ENCODE peak calls at places on chromosomes 16 and 17, in four cellular contexts. H, F, M and V are unnamed samples.

GRCh38 chr16:19344224-19344801 is 58.8 kb downstream of the CLEC19A start:
- DNase-seq in F (no peak), H (no peak), M (no peak), V (no peak)

GRCh38 chr17:2137342-2138098 is 82.6 kb downstream of the HIC1 start:
- DNase-seq in H (peak; percentile 39), F (no peak), M (peak; percentile 41), V (peak; percentile 83)

GRCh38 chr16:14436410-14436955 is 193.6 kb downstream of the PARN start:
- DNase-seq in F (no peak), H (no peak), M (no peak), V (no peak)

GRCh38 chr17:31392856-31393748 is 1.6 kb downstream of the RAB11FIP4 start:
- DNase-seq in M (no peak), F (no peak), H (no peak), V (no peak)

GRCh38 chr17:27380551-27380950 is 75.7 kb upstream of the KSR1 start:
- DNase-seq in H (no peak), M (no peak), F (no peak), V (peak; percentile 47)

GRCh38 chr16:10941127-10941933 is 938 bp downstream of the DEXI start:
- DNase-seq in H (peak; percentile 45), M (no peak), F (no peak), V (no peak)

GRCh38 chr17:78379134-78379497 is 667 bp downstream of the PGS1 start:
- DNase-seq in H (peak; percentile 71), F (no peak), M (no peak), V (no peak)

GRCh38 chr17:11278186-11278983 is 37.4 kb downstream of the SHISA6 start:
- DNase-seq in H (no peak), M (no peak), F (no peak), V (no peak)

GRCh38 chr17:73436966-73437365 is 125.2 kb upstream of the CDC42EP4 start:
- DNase-seq in F (no peak), M (no peak), H (no peak), V (no peak)

GRCh38 chr17:78674156-78674555 is 97.0 kb upstream of the DNAH17 start:
- DNase-seq in H (no peak), M (no peak), F (no peak), V (no peak)

GRCh38 chr16:51637744-51638100 is 486.7 kb upstream of the SALL1 start:
- DNase-seq in H (no peak), F (no peak), M (no peak), V (no peak)

DNA sequence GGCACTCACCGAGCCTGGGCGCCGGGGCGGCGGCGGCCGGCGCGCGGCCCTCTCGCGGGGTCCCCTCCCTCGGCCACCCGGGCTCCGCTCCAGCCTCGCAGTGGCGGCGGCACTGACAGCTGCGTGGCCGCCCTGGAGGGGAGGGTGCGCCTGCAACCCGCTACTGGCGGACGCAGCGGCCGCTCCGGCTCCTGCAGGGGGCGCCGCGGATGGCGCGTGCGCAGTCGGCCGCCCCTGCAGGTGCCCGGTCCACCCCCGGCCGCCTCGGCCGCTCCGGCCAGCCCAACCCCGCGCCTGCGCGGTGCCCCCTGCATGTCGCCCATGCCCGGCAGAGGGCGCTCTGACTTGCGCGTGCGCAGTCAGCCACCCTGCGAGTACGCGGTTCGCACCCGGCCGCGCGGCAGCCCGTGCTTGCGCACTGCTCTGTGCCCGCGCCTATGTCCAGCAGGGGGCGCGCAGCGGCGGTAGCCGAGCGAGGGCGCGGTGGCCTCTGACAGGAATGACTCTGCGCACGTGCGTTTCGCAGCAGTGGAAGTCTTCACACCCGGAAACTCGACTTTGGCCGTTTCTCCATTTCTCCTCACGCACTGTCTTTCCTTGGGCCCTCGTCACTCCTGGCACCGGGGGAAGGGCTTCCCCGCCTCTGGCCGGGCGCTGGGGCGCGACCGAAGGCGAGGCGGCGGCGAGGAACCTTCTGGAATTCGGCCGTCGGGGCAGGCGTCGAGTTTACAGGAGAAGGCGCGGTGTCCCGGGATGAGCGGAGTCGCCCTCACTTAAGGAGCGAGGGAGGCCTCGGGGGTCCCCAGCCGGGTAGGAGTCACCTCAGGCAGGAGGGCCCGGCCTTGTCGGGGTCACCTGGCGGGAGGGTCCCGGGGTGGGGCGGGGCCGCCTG is at the start of gene ABCA3:
- DNase-seq in H (peak; percentile 94), M (peak; percentile 82), F (peak; percentile 86), V (peak; percentile 97)
- H3K27me3 ChIP-seq in H (peaks cover 9% of the 10 kb centered on the region), M (no peaks in the 10 kb centered on the region), F (no peaks in the 10 kb centered on the region), V (no peaks in the 10 kb centered on the region)

GRCh38 chr17:44969144-44969780 is 1.2 kb upstream of the C1QL1 start:
- DNase-seq in F (no peak), H (no peak), M (no peak), V (no peak)
- H3K27me3 ChIP-seq in F (peaks cover 37% of the 10 kb centered on the region), H (peaks cover 39% of the 10 kb centered on the region), M (peaks cover 23% of the 10 kb centered on the region), V (peaks cover 49% of the 10 kb centered on the region)

DNA sequence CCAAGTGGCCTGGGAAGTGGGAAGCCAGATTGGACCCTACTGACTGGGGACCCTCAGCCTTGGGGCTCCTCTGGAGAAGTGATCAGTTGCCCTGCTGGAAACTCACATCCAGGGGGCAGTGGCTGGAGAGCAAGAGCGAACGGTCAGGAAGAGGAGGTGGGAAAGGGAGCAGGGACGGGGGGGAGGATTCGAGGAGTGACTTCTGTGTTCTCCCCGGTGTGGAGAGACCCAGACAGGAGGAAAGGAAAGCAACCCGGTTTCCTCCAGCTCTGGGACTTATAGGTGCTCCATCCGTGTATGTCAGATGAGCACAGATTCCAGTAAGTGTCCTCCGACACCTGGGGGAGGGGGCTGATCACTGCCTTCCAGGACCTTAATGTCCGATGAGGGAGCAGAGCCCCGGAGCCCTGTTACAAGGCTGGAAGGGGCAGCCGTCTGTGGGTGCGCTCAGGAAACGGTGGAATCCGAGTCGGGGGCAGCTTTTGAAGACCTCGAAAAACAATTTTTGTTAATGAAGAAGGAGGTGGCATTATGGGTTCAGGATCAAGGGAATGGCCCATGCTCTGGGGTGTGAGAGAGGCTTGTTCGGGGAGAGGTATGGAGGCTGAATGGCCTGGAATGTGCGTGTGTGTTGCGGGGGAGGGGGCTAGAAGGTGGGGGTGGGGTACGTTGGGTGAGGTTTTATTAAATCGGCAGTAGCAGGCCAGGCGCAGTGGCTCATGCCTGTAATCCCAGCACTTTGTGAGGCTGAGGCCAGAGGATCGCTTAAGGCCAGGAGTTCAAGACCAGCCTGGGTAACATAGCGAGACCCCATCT is 34.8 kb upstream of the NDRG4 start:
- DNase-seq in H (peak; percentile 13), F (no peak), M (peak; percentile 47), V (peak; percentile 65)
- H3K27me3 ChIP-seq in H (peaks cover 43% of the 10 kb centered on the region), F (peaks cover 27% of the 10 kb centered on the region), M (no peaks in the 10 kb centered on the region), V (peaks cover 2% of the 10 kb centered on the region)

GRCh38 chr16:47965439-47965838 is 190.4 kb downstream of the ABCC12 start:
- DNase-seq in H (no peak), M (no peak), F (no peak), V (no peak)
- H3K27me3 ChIP-seq in H (peaks cover 4% of the 10 kb centered on the region), M (no peaks in the 10 kb centered on the region), F (no peaks in the 10 kb centered on the region), V (no peaks in the 10 kb centered on the region)

DNA sequence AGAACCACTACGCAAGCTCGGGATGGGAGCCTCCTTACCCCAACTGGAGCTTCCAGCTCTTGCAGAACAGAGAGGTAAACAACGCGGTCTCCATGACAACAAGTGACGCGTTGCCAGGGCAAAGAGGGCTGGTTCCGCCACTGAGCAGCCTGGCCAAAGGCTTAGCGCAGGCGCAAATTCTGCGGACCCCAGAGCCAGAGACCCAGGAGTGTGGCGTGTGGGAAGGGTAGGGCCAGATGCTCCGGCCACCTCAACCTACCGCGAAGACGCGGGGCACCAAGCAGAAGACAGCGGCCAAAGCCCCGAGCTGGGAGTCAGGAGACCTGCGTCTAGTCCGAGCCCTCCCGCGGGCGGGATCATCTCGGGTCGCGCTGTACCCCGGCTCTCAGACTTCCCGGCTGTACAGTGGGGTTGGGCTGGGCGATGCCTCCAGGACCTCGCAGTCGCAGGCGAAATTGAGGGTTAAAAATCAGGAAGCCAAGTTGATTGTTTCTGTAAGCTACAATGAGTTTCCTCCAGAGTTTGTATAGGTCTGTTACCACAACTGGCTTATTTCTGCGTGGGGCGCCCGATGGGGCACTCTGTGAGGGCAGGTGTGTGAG is at the start of gene TEKT1:
- DNase-seq in H (peak; percentile 47), F (peak; percentile 65), M (peak; percentile 52), V (peak; percentile 81)
- H3K27me3 ChIP-seq in H (peaks cover 67% of the 10 kb centered on the region), F (peaks cover 21% of the 10 kb centered on the region), M (no peaks in the 10 kb centered on the region), V (peaks cover 33% of the 10 kb centered on the region)